ENCODE peak calls at places on chromosomes 11 and 22, in four cellular contexts. I is stimulated activated CD8-positive, alpha-beta memory T cell treated with anti-CD3 and anti-CD28 coated beads, Interleukin-7, amount 100 ng/mL, for 24 hours; D is iPS DF 19.7; U is NCI-H774. H is an unnamed sample.

GRCh38 chr11:86681039-86681745 is 8.8 kb upstream of the ME3 start:
- DNase-seq in I (no peak), D (no peak), U (no peak), H (no peak)

GRCh38 chr22:49936973-49937757 is 18.7 kb downstream of the CRELD2 start:
- DNase-seq in U (no peak), D (no peak), I (no peak), H (no peak)

GRCh38 chr22:44932493-44932892 is 77.3 kb downstream of the PHF21B start:
- DNase-seq in D (no peak), U (no peak), I (no peak), H (no peak)

GRCh38 chr11:113488931-113489351 is 13.7 kb upstream of the DRD2 start:
- DNase-seq in D (no peak), I (no peak), U (no peak), H (no peak)

GRCh38 chr11:62710001-62710345 is 2.5 kb downstream of the GNG3 start:
- DNase-seq in I (no peak), U (no peak), D (no peak), H (no peak)

GRCh38 chr11:95877288-95877687 is 46.6 kb downstream of the MTMR2 start:
- DNase-seq in I (no peak), U (no peak), D (no peak), H (no peak)

GRCh38 chr22:31707519-31707918 is 42.4 kb downstream of the PRR14L start:
- DNase-seq in U (no peak), D (no peak), I (no peak), H (peak; percentile 9)

GRCh38 chr22:36359172-36359973 is 28.4 kb downstream of the MYH9 start:
- DNase-seq in D (no peak), I (no peak), U (peak; percentile 4), H (no peak)

GRCh38 chr11:96091476-96091875 is 167.6 kb upstream of the MTMR2 start:
- DNase-seq in U (no peak), D (no peak), I (no peak), H (no peak)

GRCh38 chr11:29634248-29634647 is 382.6 kb downstream of the KCNA4 start:
- DNase-seq in U (no peak), D (no peak), I (no peak), H (no peak)

GRCh38 chr22:39611360-39611759 is 40.8 kb downstream of the CACNA1I start:
- DNase-seq in I (no peak), U (no peak), D (no peak), H (no peak)

GRCh38 chr11:126139541-126140091 is 71.8 kb downstream of the RPUSD4 start:
- DNase-seq in I (no peak), U (no peak), D (no peak), H (no peak)

GRCh38 chr22:35103756-35104155 is 37.8 kb downstream of the ISX start:
- DNase-seq in U (no peak), I (no peak), D (no peak), H (no peak)

GRCh38 chr11:108117746-108118371 is 3.5 kb upstream of the ACAT1 start:
- DNase-seq in D (no peak), U (peak; percentile 2), I (no peak), H (peak; percentile 46)

H was measured in COR-L47.